ENCODE peak calls at places on chromosomes 5 and 9, in five cellular contexts. One of them, this sample, is unnamed.

GRCh38 chr9:96417610-96418073 is 528 bp downstream of the ZNF367 start:
- DNase-seq in iris pigment epithelial cell: peak
- DNase-seq in GM23248: peak
- DNase-seq in stimulated activated CD8-positive, alpha-beta memory T cell treated with anti-CD3 and anti-CD28 coated beads, Interleukin-15, amount 100 ng/mL, for 1 hour: no peak
- DNase-seq in ovary: no peak
- DNase-seq in this sample: peak

GRCh38 chr5:74361406-74362358 is 278.8 kb downstream of the ENC1 start:
- DNase-seq in iris pigment epithelial cell: no peak
- DNase-seq in GM23248: no peak
- DNase-seq in stimulated activated CD8-positive, alpha-beta memory T cell treated with anti-CD3 and anti-CD28 coated beads, Interleukin-15, amount 100 ng/mL, for 1 hour: no peak
- DNase-seq in ovary: no peak
- DNase-seq in this sample: no peak

GRCh38 chr5:133245191-133246052 is 193.6 kb downstream of the HSPA4 start:
- DNase-seq in iris pigment epithelial cell: peak
- DNase-seq in GM23248: peak
- DNase-seq in stimulated activated CD8-positive, alpha-beta memory T cell treated with anti-CD3 and anti-CD28 coated beads, Interleukin-15, amount 100 ng/mL, for 1 hour: no peak
- DNase-seq in ovary: no peak
- DNase-seq in this sample: no peak

GRCh38 chr9:95516736-95517558 is at the start of gene PTCH1:
- DNase-seq in iris pigment epithelial cell: peak
- DNase-seq in GM23248: peak
- DNase-seq in stimulated activated CD8-positive, alpha-beta memory T cell treated with anti-CD3 and anti-CD28 coated beads, Interleukin-15, amount 100 ng/mL, for 1 hour: no peak
- DNase-seq in ovary: peak
- DNase-seq in this sample: peak

GRCh38 chr9:4499917-4500316 is 9.6 kb downstream of the SLC1A1 start:
- DNase-seq in iris pigment epithelial cell: no peak
- DNase-seq in GM23248: no peak
- DNase-seq in stimulated activated CD8-positive, alpha-beta memory T cell treated with anti-CD3 and anti-CD28 coated beads, Interleukin-15, amount 100 ng/mL, for 1 hour: no peak
- DNase-seq in ovary: no peak
- DNase-seq in this sample: no peak

GRCh38 chr9:130852801-130853200 is 17.7 kb downstream of the ABL1 start:
- DNase-seq in iris pigment epithelial cell: no peak
- DNase-seq in GM23248: no peak
- DNase-seq in stimulated activated CD8-positive, alpha-beta memory T cell treated with anti-CD3 and anti-CD28 coated beads, Interleukin-15, amount 100 ng/mL, for 1 hour: no peak
- DNase-seq in ovary: no peak
- DNase-seq in this sample: no peak

GRCh38 chr9:75229605-75230332 is 141.5 kb downstream of the OSTF1 start:
- DNase-seq in iris pigment epithelial cell: peak
- DNase-seq in GM23248: peak
- DNase-seq in stimulated activated CD8-positive, alpha-beta memory T cell treated with anti-CD3 and anti-CD28 coated beads, Interleukin-15, amount 100 ng/mL, for 1 hour: no peak
- DNase-seq in ovary: no peak
- DNase-seq in this sample: peak

GRCh38 chr5:157294692-157295091 is 28.8 kb downstream of the CYFIP2 start:
- DNase-seq in iris pigment epithelial cell: no peak
- DNase-seq in GM23248: no peak
- DNase-seq in stimulated activated CD8-positive, alpha-beta memory T cell treated with anti-CD3 and anti-CD28 coated beads, Interleukin-15, amount 100 ng/mL, for 1 hour: no peak
- DNase-seq in ovary: no peak
- DNase-seq in this sample: no peak

GRCh38 chr9:5869315-5870019 is 21.2 kb upstream of the MLANA start:
- DNase-seq in iris pigment epithelial cell: no peak
- DNase-seq in GM23248: peak
- DNase-seq in stimulated activated CD8-positive, alpha-beta memory T cell treated with anti-CD3 and anti-CD28 coated beads, Interleukin-15, amount 100 ng/mL, for 1 hour: no peak
- DNase-seq in ovary: no peak
- DNase-seq in this sample: no peak

GRCh38 chr9:100852088-100852487 is 176.4 kb upstream of the PLPPR1 start:
- DNase-seq in iris pigment epithelial cell: no peak
- DNase-seq in GM23248: no peak
- DNase-seq in stimulated activated CD8-positive, alpha-beta memory T cell treated with anti-CD3 and anti-CD28 coated beads, Interleukin-15, amount 100 ng/mL, for 1 hour: no peak
- DNase-seq in ovary: no peak
- DNase-seq in this sample: no peak

GRCh38 chr9:130143974-130144373 is 28.2 kb upstream of the NCS1 start:
- DNase-seq in iris pigment epithelial cell: no peak
- DNase-seq in GM23248: peak
- DNase-seq in stimulated activated CD8-positive, alpha-beta memory T cell treated with anti-CD3 and anti-CD28 coated beads, Interleukin-15, amount 100 ng/mL, for 1 hour: no peak
- DNase-seq in ovary: peak
- DNase-seq in this sample: no peak

GRCh38 chr9:131111854-131112311 is 13.5 kb upstream of the NUP214 start:
- DNase-seq in iris pigment epithelial cell: no peak
- DNase-seq in GM23248: no peak
- DNase-seq in stimulated activated CD8-positive, alpha-beta memory T cell treated with anti-CD3 and anti-CD28 coated beads, Interleukin-15, amount 100 ng/mL, for 1 hour: no peak
- DNase-seq in ovary: no peak
- DNase-seq in this sample: no peak

GRCh38 chr5:56369333-56369947 is 136.3 kb upstream of the ANKRD55 start:
- DNase-seq in iris pigment epithelial cell: no peak
- DNase-seq in GM23248: no peak
- DNase-seq in stimulated activated CD8-positive, alpha-beta memory T cell treated with anti-CD3 and anti-CD28 coated beads, Interleukin-15, amount 100 ng/mL, for 1 hour: no peak
- DNase-seq in ovary: no peak
- DNase-seq in this sample: no peak

This sample was measured in tibial artery.